ENCODE peak calls at places on chromosomes 1 and 21, in ten cellular contexts. One of them, this sample, is unnamed.

GRCh38 chr1:16026723-16027484 is 5.1 kb downstream of the CLCNKA start:
- DNase-seq in C1 segment of cervical spinal cord: no peak
- DNase-seq in stimulated activated CD4-positive, alpha-beta T cell treated with anti-CD3 and anti-CD28 coated beads, Interleukin-15, amount 100 ng/mL, for 24 hours: peak; percentile 44
- DNase-seq in left colon: no peak
- DNase-seq in H7: peak; percentile 98
- DNase-seq in Caki2: no peak
- DNase-seq in stimulated activated CD8-positive, alpha-beta memory T cell treated with anti-CD3 and anti-CD28 coated beads, Interleukin-2, amount 100 ng/mL, for 48 hours: no peak
- DNase-seq in psoas muscle: peak; percentile 54
- DNase-seq in fibroblast of the conjunctiva: no peak
- DNase-seq in heart left ventricle: no peak
- DNase-seq in this sample: peak; percentile 29

GRCh38 chr1:167666416-167666815 is 36.4 kb downstream of the RCSD1 start:
- DNase-seq in heart left ventricle: no peak
- DNase-seq in left colon: no peak
- DNase-seq in stimulated activated CD8-positive, alpha-beta memory T cell treated with anti-CD3 and anti-CD28 coated beads, Interleukin-2, amount 100 ng/mL, for 48 hours: no peak
- DNase-seq in stimulated activated CD4-positive, alpha-beta T cell treated with anti-CD3 and anti-CD28 coated beads, Interleukin-15, amount 100 ng/mL, for 24 hours: no peak
- DNase-seq in fibroblast of the conjunctiva: peak; percentile 9
- DNase-seq in Caki2: no peak
- DNase-seq in psoas muscle: no peak
- DNase-seq in H7: no peak
- DNase-seq in C1 segment of cervical spinal cord: no peak
- DNase-seq in this sample: no peak

GRCh38 chr21:24941316-24942185 is 665.7 kb downstream of the MRPL39 start:
- DNase-seq in psoas muscle: no peak
- DNase-seq in stimulated activated CD8-positive, alpha-beta memory T cell treated with anti-CD3 and anti-CD28 coated beads, Interleukin-2, amount 100 ng/mL, for 48 hours: no peak
- DNase-seq in H7: peak; percentile 1
- DNase-seq in heart left ventricle: no peak
- DNase-seq in left colon: no peak
- DNase-seq in fibroblast of the conjunctiva: no peak
- DNase-seq in stimulated activated CD4-positive, alpha-beta T cell treated with anti-CD3 and anti-CD28 coated beads, Interleukin-15, amount 100 ng/mL, for 24 hours: no peak
- DNase-seq in C1 segment of cervical spinal cord: no peak
- DNase-seq in Caki2: peak; percentile 18
- DNase-seq in this sample: no peak

GRCh38 chr1:78607334-78607927 is 12.8 kb upstream of the IFI44L start:
- DNase-seq in psoas muscle: no peak
- DNase-seq in C1 segment of cervical spinal cord: no peak
- DNase-seq in heart left ventricle: no peak
- DNase-seq in left colon: no peak
- DNase-seq in stimulated activated CD4-positive, alpha-beta T cell treated with anti-CD3 and anti-CD28 coated beads, Interleukin-15, amount 100 ng/mL, for 24 hours: no peak
- DNase-seq in H7: no peak
- DNase-seq in Caki2: peak; percentile 5
- DNase-seq in stimulated activated CD8-positive, alpha-beta memory T cell treated with anti-CD3 and anti-CD28 coated beads, Interleukin-2, amount 100 ng/mL, for 48 hours: no peak
- DNase-seq in fibroblast of the conjunctiva: peak; percentile 24
- DNase-seq in this sample: no peak

GRCh38 chr1:9792156-9793042 is 31.4 kb downstream of the CLSTN1 start:
- DNase-seq in stimulated activated CD8-positive, alpha-beta memory T cell treated with anti-CD3 and anti-CD28 coated beads, Interleukin-2, amount 100 ng/mL, for 48 hours: no peak
- DNase-seq in heart left ventricle: no peak
- DNase-seq in psoas muscle: peak; percentile 73
- DNase-seq in H7: peak; percentile 84
- DNase-seq in stimulated activated CD4-positive, alpha-beta T cell treated with anti-CD3 and anti-CD28 coated beads, Interleukin-15, amount 100 ng/mL, for 24 hours: no peak
- DNase-seq in fibroblast of the conjunctiva: no peak
- DNase-seq in left colon: no peak
- DNase-seq in Caki2: peak; percentile 64
- DNase-seq in C1 segment of cervical spinal cord: no peak
- DNase-seq in this sample: no peak

GRCh38 chr1:9291914-9292360 is 757 bp upstream of the SPSB1 start:
- DNase-seq in psoas muscle: peak; percentile 80
- DNase-seq in H7: no peak
- DNase-seq in stimulated activated CD8-positive, alpha-beta memory T cell treated with anti-CD3 and anti-CD28 coated beads, Interleukin-2, amount 100 ng/mL, for 48 hours: no peak
- DNase-seq in heart left ventricle: peak; percentile 72
- DNase-seq in fibroblast of the conjunctiva: no peak
- DNase-seq in Caki2: peak; percentile 32
- DNase-seq in C1 segment of cervical spinal cord: no peak
- DNase-seq in left colon: peak; percentile 84
- DNase-seq in stimulated activated CD4-positive, alpha-beta T cell treated with anti-CD3 and anti-CD28 coated beads, Interleukin-15, amount 100 ng/mL, for 24 hours: no peak
- DNase-seq in this sample: no peak

GRCh38 chr1:15304708-15305326 is 57.8 kb downstream of the FHAD1 start:
- DNase-seq in fibroblast of the conjunctiva: no peak
- DNase-seq in stimulated activated CD4-positive, alpha-beta T cell treated with anti-CD3 and anti-CD28 coated beads, Interleukin-15, amount 100 ng/mL, for 24 hours: peak; percentile 81
- DNase-seq in H7: peak; percentile 87
- DNase-seq in C1 segment of cervical spinal cord: no peak
- DNase-seq in left colon: peak; percentile 49
- DNase-seq in stimulated activated CD8-positive, alpha-beta memory T cell treated with anti-CD3 and anti-CD28 coated beads, Interleukin-2, amount 100 ng/mL, for 48 hours: peak; percentile 69
- DNase-seq in psoas muscle: peak; percentile 64
- DNase-seq in heart left ventricle: peak; percentile 78
- DNase-seq in Caki2: peak; percentile 46
- DNase-seq in this sample: peak; percentile 70

GRCh38 chr1:29682918-29683314 is 446.6 kb downstream of the PTPRU start:
- DNase-seq in fibroblast of the conjunctiva: no peak
- DNase-seq in psoas muscle: no peak
- DNase-seq in stimulated activated CD4-positive, alpha-beta T cell treated with anti-CD3 and anti-CD28 coated beads, Interleukin-15, amount 100 ng/mL, for 24 hours: no peak
- DNase-seq in stimulated activated CD8-positive, alpha-beta memory T cell treated with anti-CD3 and anti-CD28 coated beads, Interleukin-2, amount 100 ng/mL, for 48 hours: no peak
- DNase-seq in heart left ventricle: no peak
- DNase-seq in H7: peak; percentile 59
- DNase-seq in C1 segment of cervical spinal cord: no peak
- DNase-seq in Caki2: no peak
- DNase-seq in left colon: no peak
- DNase-seq in this sample: no peak

GRCh38 chr21:44421901-44422840 is 33.1 kb upstream of the LRRC3 start:
- DNase-seq in heart left ventricle: peak; percentile 40
- DNase-seq in psoas muscle: peak; percentile 19
- DNase-seq in H7: no peak
- DNase-seq in stimulated activated CD4-positive, alpha-beta T cell treated with anti-CD3 and anti-CD28 coated beads, Interleukin-15, amount 100 ng/mL, for 24 hours: no peak
- DNase-seq in Caki2: no peak
- DNase-seq in stimulated activated CD8-positive, alpha-beta memory T cell treated with anti-CD3 and anti-CD28 coated beads, Interleukin-2, amount 100 ng/mL, for 48 hours: no peak
- DNase-seq in fibroblast of the conjunctiva: no peak
- DNase-seq in left colon: peak; percentile 16
- DNase-seq in C1 segment of cervical spinal cord: no peak
- DNase-seq in this sample: no peak

GRCh38 chr1:20126806-20127440 is 7.6 kb upstream of the PLA2G2D start:
- DNase-seq in H7: no peak
- DNase-seq in C1 segment of cervical spinal cord: no peak
- DNase-seq in psoas muscle: no peak
- DNase-seq in fibroblast of the conjunctiva: no peak
- DNase-seq in left colon: no peak
- DNase-seq in stimulated activated CD4-positive, alpha-beta T cell treated with anti-CD3 and anti-CD28 coated beads, Interleukin-15, amount 100 ng/mL, for 24 hours: no peak
- DNase-seq in Caki2: no peak
- DNase-seq in stimulated activated CD8-positive, alpha-beta memory T cell treated with anti-CD3 and anti-CD28 coated beads, Interleukin-2, amount 100 ng/mL, for 48 hours: no peak
- DNase-seq in heart left ventricle: no peak
- DNase-seq in this sample: no peak

GRCh38 chr1:168636200-168636599 is 59.8 kb downstream of the XCL1 start:
- DNase-seq in Caki2: peak; percentile 35
- DNase-seq in left colon: no peak
- DNase-seq in heart left ventricle: no peak
- DNase-seq in psoas muscle: no peak
- DNase-seq in stimulated activated CD8-positive, alpha-beta memory T cell treated with anti-CD3 and anti-CD28 coated beads, Interleukin-2, amount 100 ng/mL, for 48 hours: no peak
- DNase-seq in stimulated activated CD4-positive, alpha-beta T cell treated with anti-CD3 and anti-CD28 coated beads, Interleukin-15, amount 100 ng/mL, for 24 hours: no peak
- DNase-seq in fibroblast of the conjunctiva: no peak
- DNase-seq in C1 segment of cervical spinal cord: no peak
- DNase-seq in H7: no peak
- DNase-seq in this sample: no peak

GRCh38 chr21:41703857-41704501 is 62.9 kb downstream of the RIPK4 start:
- DNase-seq in stimulated activated CD4-positive, alpha-beta T cell treated with anti-CD3 and anti-CD28 coated beads, Interleukin-15, amount 100 ng/mL, for 24 hours: no peak
- DNase-seq in fibroblast of the conjunctiva: no peak
- DNase-seq in heart left ventricle: no peak
- DNase-seq in stimulated activated CD8-positive, alpha-beta memory T cell treated with anti-CD3 and anti-CD28 coated beads, Interleukin-2, amount 100 ng/mL, for 48 hours: no peak
- DNase-seq in left colon: peak; percentile 93
- DNase-seq in H7: peak; percentile 51
- DNase-seq in C1 segment of cervical spinal cord: no peak
- DNase-seq in psoas muscle: peak; percentile 18
- DNase-seq in Caki2: no peak
- DNase-seq in this sample: no peak

GRCh38 chr1:205225901-205226765 is 1.6 kb upstream of the TMCC2 start:
- DNase-seq in C1 segment of cervical spinal cord: no peak
- DNase-seq in stimulated activated CD8-positive, alpha-beta memory T cell treated with anti-CD3 and anti-CD28 coated beads, Interleukin-2, amount 100 ng/mL, for 48 hours: no peak
- DNase-seq in H7: peak; percentile 14
- DNase-seq in Caki2: no peak
- DNase-seq in stimulated activated CD4-positive, alpha-beta T cell treated with anti-CD3 and anti-CD28 coated beads, Interleukin-15, amount 100 ng/mL, for 24 hours: no peak
- DNase-seq in fibroblast of the conjunctiva: no peak
- DNase-seq in left colon: no peak
- DNase-seq in psoas muscle: no peak
- DNase-seq in heart left ventricle: no peak
- DNase-seq in this sample: no peak

GRCh38 chr1:154751690-154752089 is 118.4 kb downstream of the KCNN3 start:
- DNase-seq in stimulated activated CD4-positive, alpha-beta T cell treated with anti-CD3 and anti-CD28 coated beads, Interleukin-15, amount 100 ng/mL, for 24 hours: peak; percentile 48
- DNase-seq in psoas muscle: no peak
- DNase-seq in C1 segment of cervical spinal cord: no peak
- DNase-seq in stimulated activated CD8-positive, alpha-beta memory T cell treated with anti-CD3 and anti-CD28 coated beads, Interleukin-2, amount 100 ng/mL, for 48 hours: no peak
- DNase-seq in H7: no peak
- DNase-seq in fibroblast of the conjunctiva: peak; percentile 8
- DNase-seq in Caki2: no peak
- DNase-seq in left colon: no peak
- DNase-seq in heart left ventricle: no peak
- DNase-seq in this sample: no peak

GRCh38 chr21:44454747-44455523 is at the start of gene LRRC3:
- DNase-seq in left colon: peak; percentile 91
- DNase-seq in fibroblast of the conjunctiva: peak; percentile 62
- DNase-seq in psoas muscle: peak; percentile 88
- DNase-seq in C1 segment of cervical spinal cord: no peak
- DNase-seq in stimulated activated CD4-positive, alpha-beta T cell treated with anti-CD3 and anti-CD28 coated beads, Interleukin-15, amount 100 ng/mL, for 24 hours: peak; percentile 90
- DNase-seq in stimulated activated CD8-positive, alpha-beta memory T cell treated with anti-CD3 and anti-CD28 coated beads, Interleukin-2, amount 100 ng/mL, for 48 hours: peak; percentile 70
- DNase-seq in H7: peak; percentile 100
- DNase-seq in Caki2: no peak
- DNase-seq in heart left ventricle: peak; percentile 93
- DNase-seq in this sample: peak; percentile 83

GRCh38 chr1:239952348-239953307 is 139.1 kb upstream of the FMN2 start:
- DNase-seq in H7: peak; percentile 69
- DNase-seq in heart left ventricle: no peak
- DNase-seq in stimulated activated CD4-positive, alpha-beta T cell treated with anti-CD3 and anti-CD28 coated beads, Interleukin-15, amount 100 ng/mL, for 24 hours: peak; percentile 27
- DNase-seq in stimulated activated CD8-positive, alpha-beta memory T cell treated with anti-CD3 and anti-CD28 coated beads, Interleukin-2, amount 100 ng/mL, for 48 hours: no peak
- DNase-seq in fibroblast of the conjunctiva: no peak
- DNase-seq in Caki2: peak; percentile 87
- DNase-seq in C1 segment of cervical spinal cord: no peak
- DNase-seq in psoas muscle: no peak
- DNase-seq in left colon: no peak
- DNase-seq in this sample: no peak

GRCh38 chr1:100597069-100597741 is 59.3 kb downstream of the GPR88 start:
- DNase-seq in heart left ventricle: no peak
- DNase-seq in stimulated activated CD8-positive, alpha-beta memory T cell treated with anti-CD3 and anti-CD28 coated beads, Interleukin-2, amount 100 ng/mL, for 48 hours: no peak
- DNase-seq in fibroblast of the conjunctiva: no peak
- DNase-seq in psoas muscle: no peak
- DNase-seq in Caki2: peak; percentile 21
- DNase-seq in left colon: no peak
- DNase-seq in H7: no peak
- DNase-seq in C1 segment of cervical spinal cord: no peak
- DNase-seq in stimulated activated CD4-positive, alpha-beta T cell treated with anti-CD3 and anti-CD28 coated beads, Interleukin-15, amount 100 ng/mL, for 24 hours: no peak
- DNase-seq in this sample: no peak

GRCh38 chr1:29384496-29385015 is 148.2 kb downstream of the PTPRU start:
- DNase-seq in C1 segment of cervical spinal cord: no peak
- DNase-seq in fibroblast of the conjunctiva: no peak
- DNase-seq in stimulated activated CD4-positive, alpha-beta T cell treated with anti-CD3 and anti-CD28 coated beads, Interleukin-15, amount 100 ng/mL, for 24 hours: no peak
- DNase-seq in Caki2: no peak
- DNase-seq in heart left ventricle: no peak
- DNase-seq in H7: no peak
- DNase-seq in left colon: no peak
- DNase-seq in stimulated activated CD8-positive, alpha-beta memory T cell treated with anti-CD3 and anti-CD28 coated beads, Interleukin-2, amount 100 ng/mL, for 48 hours: no peak
- DNase-seq in psoas muscle: no peak
- DNase-seq in this sample: no peak

GRCh38 chr1:108113496-108113895 is 86.6 kb downstream of the SLC25A24 start:
- DNase-seq in stimulated activated CD4-positive, alpha-beta T cell treated with anti-CD3 and anti-CD28 coated beads, Interleukin-15, amount 100 ng/mL, for 24 hours: no peak
- DNase-seq in psoas muscle: no peak
- DNase-seq in H7: no peak
- DNase-seq in C1 segment of cervical spinal cord: no peak
- DNase-seq in Caki2: no peak
- DNase-seq in stimulated activated CD8-positive, alpha-beta memory T cell treated with anti-CD3 and anti-CD28 coated beads, Interleukin-2, amount 100 ng/mL, for 48 hours: no peak
- DNase-seq in heart left ventricle: no peak
- DNase-seq in fibroblast of the conjunctiva: no peak
- DNase-seq in left colon: no peak
- DNase-seq in this sample: no peak

GRCh38 chr1:39800471-39800835 is 11.8 kb upstream of the BMP8B start:
- DNase-seq in H7: no peak
- DNase-seq in fibroblast of the conjunctiva: no peak
- DNase-seq in Caki2: no peak
- DNase-seq in stimulated activated CD4-positive, alpha-beta T cell treated with anti-CD3 and anti-CD28 coated beads, Interleukin-15, amount 100 ng/mL, for 24 hours: no peak
- DNase-seq in psoas muscle: no peak
- DNase-seq in heart left ventricle: no peak
- DNase-seq in stimulated activated CD8-positive, alpha-beta memory T cell treated with anti-CD3 and anti-CD28 coated beads, Interleukin-2, amount 100 ng/mL, for 48 hours: no peak
- DNase-seq in left colon: no peak
- DNase-seq in C1 segment of cervical spinal cord: no peak
- DNase-seq in this sample: no peak

GRCh38 chr1:210558302-210558701 is 229.6 kb downstream of the HHAT start:
- DNase-seq in psoas muscle: no peak
- DNase-seq in fibroblast of the conjunctiva: no peak
- DNase-seq in C1 segment of cervical spinal cord: no peak
- DNase-seq in heart left ventricle: peak; percentile 72
- DNase-seq in stimulated activated CD4-positive, alpha-beta T cell treated with anti-CD3 and anti-CD28 coated beads, Interleukin-15, amount 100 ng/mL, for 24 hours: no peak
- DNase-seq in left colon: no peak
- DNase-seq in Caki2: peak; percentile 14
- DNase-seq in H7: no peak
- DNase-seq in stimulated activated CD8-positive, alpha-beta memory T cell treated with anti-CD3 and anti-CD28 coated beads, Interleukin-2, amount 100 ng/mL, for 48 hours: no peak
- DNase-seq in this sample: no peak

GRCh38 chr1:165539306-165539705 is 4.5 kb upstream of the LRRC52 start:
- DNase-seq in H7: no peak
- DNase-seq in psoas muscle: peak; percentile 72
- DNase-seq in stimulated activated CD8-positive, alpha-beta memory T cell treated with anti-CD3 and anti-CD28 coated beads, Interleukin-2, amount 100 ng/mL, for 48 hours: no peak
- DNase-seq in left colon: no peak
- DNase-seq in stimulated activated CD4-positive, alpha-beta T cell treated with anti-CD3 and anti-CD28 coated beads, Interleukin-15, amount 100 ng/mL, for 24 hours: no peak
- DNase-seq in heart left ventricle: no peak
- DNase-seq in C1 segment of cervical spinal cord: no peak
- DNase-seq in fibroblast of the conjunctiva: no peak
- DNase-seq in Caki2: no peak
- DNase-seq in this sample: no peak

GRCh38 chr1:9110669-9111356 is 18.1 kb downstream of the GPR157 start:
- DNase-seq in Caki2: peak; percentile 88
- DNase-seq in C1 segment of cervical spinal cord: no peak
- DNase-seq in H7: peak; percentile 87
- DNase-seq in heart left ventricle: peak; percentile 93
- DNase-seq in left colon: peak; percentile 82
- DNase-seq in stimulated activated CD4-positive, alpha-beta T cell treated with anti-CD3 and anti-CD28 coated beads, Interleukin-15, amount 100 ng/mL, for 24 hours: peak; percentile 92
- DNase-seq in stimulated activated CD8-positive, alpha-beta memory T cell treated with anti-CD3 and anti-CD28 coated beads, Interleukin-2, amount 100 ng/mL, for 48 hours: peak; percentile 81
- DNase-seq in psoas muscle: peak; percentile 94
- DNase-seq in fibroblast of the conjunctiva: peak; percentile 87
- DNase-seq in this sample: peak; percentile 87

GRCh38 chr1:43688594-43689000 is 18.7 kb upstream of the ST3GAL3 start:
- DNase-seq in fibroblast of the conjunctiva: no peak
- DNase-seq in left colon: no peak
- DNase-seq in heart left ventricle: no peak
- DNase-seq in psoas muscle: no peak
- DNase-seq in Caki2: no peak
- DNase-seq in C1 segment of cervical spinal cord: no peak
- DNase-seq in stimulated activated CD8-positive, alpha-beta memory T cell treated with anti-CD3 and anti-CD28 coated beads, Interleukin-2, amount 100 ng/mL, for 48 hours: no peak
- DNase-seq in H7: no peak
- DNase-seq in stimulated activated CD4-positive, alpha-beta T cell treated with anti-CD3 and anti-CD28 coated beads, Interleukin-15, amount 100 ng/mL, for 24 hours: no peak
- DNase-seq in this sample: no peak

GRCh38 chr1:7121622-7121988 is 336.4 kb downstream of the CAMTA1 start:
- DNase-seq in C1 segment of cervical spinal cord: no peak
- DNase-seq in fibroblast of the conjunctiva: no peak
- DNase-seq in left colon: no peak
- DNase-seq in heart left ventricle: peak; percentile 87
- DNase-seq in psoas muscle: peak; percentile 71
- DNase-seq in Caki2: no peak
- DNase-seq in stimulated activated CD8-positive, alpha-beta memory T cell treated with anti-CD3 and anti-CD28 coated beads, Interleukin-2, amount 100 ng/mL, for 48 hours: no peak
- DNase-seq in H7: no peak
- DNase-seq in stimulated activated CD4-positive, alpha-beta T cell treated with anti-CD3 and anti-CD28 coated beads, Interleukin-15, amount 100 ng/mL, for 24 hours: no peak
- DNase-seq in this sample: no peak

GRCh38 chr1:10210841-10211804 is 753 bp downstream of the KIF1B start:
- DNase-seq in left colon: peak; percentile 95
- DNase-seq in fibroblast of the conjunctiva: peak; percentile 93
- DNase-seq in stimulated activated CD4-positive, alpha-beta T cell treated with anti-CD3 and anti-CD28 coated beads, Interleukin-15, amount 100 ng/mL, for 24 hours: peak; percentile 53
- DNase-seq in stimulated activated CD8-positive, alpha-beta memory T cell treated with anti-CD3 and anti-CD28 coated beads, Interleukin-2, amount 100 ng/mL, for 48 hours: no peak
- DNase-seq in heart left ventricle: peak; percentile 90
- DNase-seq in Caki2: peak; percentile 77
- DNase-seq in C1 segment of cervical spinal cord: peak; percentile 47
- DNase-seq in H7: peak; percentile 83
- DNase-seq in psoas muscle: peak; percentile 98
- DNase-seq in this sample: peak; percentile 2

This sample was measured in activated CD4-positive, alpha-beta T cell treated with anti-CD3 and anti-CD28 coated beads, Interleukin-2, amount 50 U/mL, for 1 hour.